ENCODE peak calls at places on chromosomes 6 and 20, in six cellular contexts. One of them, this sample, is unnamed.

GRCh38 chr6:99467509-99468106 is 42.5 kb upstream of the PNISR start:
- DNase-seq in mesendoderm: no peak
- DNase-seq in choroid plexus epithelial cell: peak
- DNase-seq in EL: peak
- DNase-seq in fibroblast of villous mesenchyme: peak
- DNase-seq in activated T-helper 9 cell treated with anti-CD3 and anti-CD28 coated beads, Interleukin-2, amount 50 U/mL, for 16 hours: no peak
- DNase-seq in this sample: peak

GRCh38 chr6:165663283-165663735 is 268 bp upstream of the PDE10A start:
- DNase-seq in choroid plexus epithelial cell: peak
- DNase-seq in activated T-helper 9 cell treated with anti-CD3 and anti-CD28 coated beads, Interleukin-2, amount 50 U/mL, for 16 hours: no peak
- DNase-seq in EL: no peak
- DNase-seq in mesendoderm: peak
- DNase-seq in fibroblast of villous mesenchyme: peak
- DNase-seq in this sample: no peak

GRCh38 chr20:3168079-3168828 is 5.1 kb downstream of the LZTS3 start:
- DNase-seq in mesendoderm: peak
- DNase-seq in EL: no peak
- DNase-seq in activated T-helper 9 cell treated with anti-CD3 and anti-CD28 coated beads, Interleukin-2, amount 50 U/mL, for 16 hours: no peak
- DNase-seq in fibroblast of villous mesenchyme: no peak
- DNase-seq in choroid plexus epithelial cell: no peak
- DNase-seq in this sample: peak

GRCh38 chr6:47134476-47135189 is 92.5 kb upstream of the ADGRF1 start:
- DNase-seq in activated T-helper 9 cell treated with anti-CD3 and anti-CD28 coated beads, Interleukin-2, amount 50 U/mL, for 16 hours: no peak
- DNase-seq in fibroblast of villous mesenchyme: peak
- DNase-seq in mesendoderm: peak
- DNase-seq in EL: peak
- DNase-seq in choroid plexus epithelial cell: peak
- DNase-seq in this sample: peak

GRCh38 chr20:59780494-59781185 is 152.8 kb downstream of the SYCP2 start:
- DNase-seq in choroid plexus epithelial cell: no peak
- DNase-seq in mesendoderm: no peak
- DNase-seq in EL: no peak
- DNase-seq in fibroblast of villous mesenchyme: no peak
- DNase-seq in activated T-helper 9 cell treated with anti-CD3 and anti-CD28 coated beads, Interleukin-2, amount 50 U/mL, for 16 hours: no peak
- DNase-seq in this sample: no peak

GRCh38 chr20:35215066-35215956 is 11.2 kb upstream of the MMP24 start:
- DNase-seq in fibroblast of villous mesenchyme: peak
- DNase-seq in EL: peak
- DNase-seq in activated T-helper 9 cell treated with anti-CD3 and anti-CD28 coated beads, Interleukin-2, amount 50 U/mL, for 16 hours: no peak
- DNase-seq in mesendoderm: no peak
- DNase-seq in choroid plexus epithelial cell: peak
- DNase-seq in this sample: no peak

GRCh38 chr6:43009124-43009523 is 4.6 kb downstream of the MEA1 start:
- DNase-seq in activated T-helper 9 cell treated with anti-CD3 and anti-CD28 coated beads, Interleukin-2, amount 50 U/mL, for 16 hours: no peak
- DNase-seq in choroid plexus epithelial cell: peak
- DNase-seq in fibroblast of villous mesenchyme: peak
- DNase-seq in mesendoderm: peak
- DNase-seq in EL: peak
- DNase-seq in this sample: peak

GRCh38 chr6:166691199-166691598 is 64.1 kb upstream of the RPS6KA2 start:
- DNase-seq in fibroblast of villous mesenchyme: peak
- DNase-seq in mesendoderm: peak
- DNase-seq in EL: peak
- DNase-seq in choroid plexus epithelial cell: peak
- DNase-seq in activated T-helper 9 cell treated with anti-CD3 and anti-CD28 coated beads, Interleukin-2, amount 50 U/mL, for 16 hours: no peak
- DNase-seq in this sample: no peak

GRCh38 chr20:58550661-58551060 is 35.5 kb upstream of the APCDD1L start:
- DNase-seq in EL: peak
- DNase-seq in mesendoderm: no peak
- DNase-seq in activated T-helper 9 cell treated with anti-CD3 and anti-CD28 coated beads, Interleukin-2, amount 50 U/mL, for 16 hours: no peak
- DNase-seq in choroid plexus epithelial cell: peak
- DNase-seq in fibroblast of villous mesenchyme: peak
- DNase-seq in this sample: no peak

GRCh38 chr6:106379951-106380350 is 19.4 kb downstream of the CRYBG1 start:
- DNase-seq in choroid plexus epithelial cell: no peak
- DNase-seq in activated T-helper 9 cell treated with anti-CD3 and anti-CD28 coated beads, Interleukin-2, amount 50 U/mL, for 16 hours: no peak
- DNase-seq in mesendoderm: no peak
- DNase-seq in EL: no peak
- DNase-seq in fibroblast of villous mesenchyme: no peak
- DNase-seq in this sample: no peak

GRCh38 chr6:39430968-39431523 is 108.5 kb upstream of the KCNK16 start:
- DNase-seq in EL: peak
- DNase-seq in choroid plexus epithelial cell: peak
- DNase-seq in activated T-helper 9 cell treated with anti-CD3 and anti-CD28 coated beads, Interleukin-2, amount 50 U/mL, for 16 hours: no peak
- DNase-seq in mesendoderm: peak
- DNase-seq in fibroblast of villous mesenchyme: no peak
- DNase-seq in this sample: peak

GRCh38 chr6:111585241-111585968 is 20.3 kb downstream of the TRAF3IP2 start:
- DNase-seq in choroid plexus epithelial cell: peak
- DNase-seq in fibroblast of villous mesenchyme: peak
- DNase-seq in activated T-helper 9 cell treated with anti-CD3 and anti-CD28 coated beads, Interleukin-2, amount 50 U/mL, for 16 hours: no peak
- DNase-seq in mesendoderm: no peak
- DNase-seq in EL: no peak
- DNase-seq in this sample: no peak

GRCh38 chr20:8509809-8510208 is 377.7 kb downstream of the PLCB1 start:
- DNase-seq in choroid plexus epithelial cell: no peak
- DNase-seq in activated T-helper 9 cell treated with anti-CD3 and anti-CD28 coated beads, Interleukin-2, amount 50 U/mL, for 16 hours: no peak
- DNase-seq in mesendoderm: no peak
- DNase-seq in fibroblast of villous mesenchyme: peak
- DNase-seq in EL: no peak
- DNase-seq in this sample: peak

GRCh38 chr6:43491750-43492661 is 14.6 kb downstream of the TJAP1 start:
- DNase-seq in mesendoderm: no peak
- DNase-seq in EL: peak
- DNase-seq in choroid plexus epithelial cell: peak
- DNase-seq in fibroblast of villous mesenchyme: peak
- DNase-seq in activated T-helper 9 cell treated with anti-CD3 and anti-CD28 coated beads, Interleukin-2, amount 50 U/mL, for 16 hours: no peak
- DNase-seq in this sample: no peak

GRCh38 chr20:15012551-15012950 is 675.1 kb upstream of the FLRT3 start:
- DNase-seq in EL: no peak
- DNase-seq in mesendoderm: no peak
- DNase-seq in fibroblast of villous mesenchyme: no peak
- DNase-seq in choroid plexus epithelial cell: no peak
- DNase-seq in activated T-helper 9 cell treated with anti-CD3 and anti-CD28 coated beads, Interleukin-2, amount 50 U/mL, for 16 hours: no peak
- DNase-seq in this sample: peak

GRCh38 chr20:43751167-43752050 is 24.6 kb upstream of the GTSF1L start:
- DNase-seq in EL: peak
- DNase-seq in choroid plexus epithelial cell: peak
- DNase-seq in mesendoderm: no peak
- DNase-seq in fibroblast of villous mesenchyme: peak
- DNase-seq in activated T-helper 9 cell treated with anti-CD3 and anti-CD28 coated beads, Interleukin-2, amount 50 U/mL, for 16 hours: peak
- DNase-seq in this sample: no peak

GRCh38 chr6:42572523-42572922 is 8.7 kb downstream of the UBR2 start:
- DNase-seq in activated T-helper 9 cell treated with anti-CD3 and anti-CD28 coated beads, Interleukin-2, amount 50 U/mL, for 16 hours: no peak
- DNase-seq in fibroblast of villous mesenchyme: no peak
- DNase-seq in EL: no peak
- DNase-seq in mesendoderm: no peak
- DNase-seq in choroid plexus epithelial cell: no peak
- DNase-seq in this sample: no peak

GRCh38 chr6:129793447-129793846 is 67.7 kb downstream of the TMEM244 start:
- DNase-seq in activated T-helper 9 cell treated with anti-CD3 and anti-CD28 coated beads, Interleukin-2, amount 50 U/mL, for 16 hours: no peak
- DNase-seq in EL: no peak
- DNase-seq in choroid plexus epithelial cell: no peak
- DNase-seq in mesendoderm: no peak
- DNase-seq in fibroblast of villous mesenchyme: no peak
- DNase-seq in this sample: no peak

GRCh38 chr6:160089534-160089897 is 32.1 kb upstream of the SLC22A1 start:
- DNase-seq in choroid plexus epithelial cell: no peak
- DNase-seq in activated T-helper 9 cell treated with anti-CD3 and anti-CD28 coated beads, Interleukin-2, amount 50 U/mL, for 16 hours: no peak
- DNase-seq in mesendoderm: no peak
- DNase-seq in EL: no peak
- DNase-seq in fibroblast of villous mesenchyme: no peak
- DNase-seq in this sample: no peak

GRCh38 chr6:127471379-127472255 is 12.4 kb upstream of the KIAA0408 start:
- DNase-seq in mesendoderm: no peak
- DNase-seq in activated T-helper 9 cell treated with anti-CD3 and anti-CD28 coated beads, Interleukin-2, amount 50 U/mL, for 16 hours: no peak
- DNase-seq in fibroblast of villous mesenchyme: no peak
- DNase-seq in EL: peak
- DNase-seq in choroid plexus epithelial cell: no peak
- DNase-seq in this sample: no peak

GRCh38 chr6:148927581-148927980 is 180.8 kb downstream of the UST start:
- DNase-seq in EL: no peak
- DNase-seq in fibroblast of villous mesenchyme: no peak
- DNase-seq in activated T-helper 9 cell treated with anti-CD3 and anti-CD28 coated beads, Interleukin-2, amount 50 U/mL, for 16 hours: no peak
- DNase-seq in mesendoderm: no peak
- DNase-seq in choroid plexus epithelial cell: no peak
- DNase-seq in this sample: no peak

GRCh38 chr6:11653028-11653583 is 115.6 kb downstream of the TMEM170B start:
- DNase-seq in choroid plexus epithelial cell: peak
- DNase-seq in EL: peak
- DNase-seq in mesendoderm: peak
- DNase-seq in activated T-helper 9 cell treated with anti-CD3 and anti-CD28 coated beads, Interleukin-2, amount 50 U/mL, for 16 hours: no peak
- DNase-seq in fibroblast of villous mesenchyme: peak
- DNase-seq in this sample: no peak

GRCh38 chr6:84728602-84729001 is 35.8 kb downstream of the TBX18 start:
- DNase-seq in mesendoderm: peak
- DNase-seq in EL: peak
- DNase-seq in choroid plexus epithelial cell: peak
- DNase-seq in fibroblast of villous mesenchyme: peak
- DNase-seq in activated T-helper 9 cell treated with anti-CD3 and anti-CD28 coated beads, Interleukin-2, amount 50 U/mL, for 16 hours: no peak
- DNase-seq in this sample: peak

GRCh38 chr6:684831-685636 is 7.9 kb downstream of the EXOC2 start:
- DNase-seq in choroid plexus epithelial cell: peak
- DNase-seq in fibroblast of villous mesenchyme: peak
- DNase-seq in EL: peak
- DNase-seq in mesendoderm: no peak
- DNase-seq in activated T-helper 9 cell treated with anti-CD3 and anti-CD28 coated beads, Interleukin-2, amount 50 U/mL, for 16 hours: no peak
- DNase-seq in this sample: no peak

This sample was measured in NCI-H146.